ENCODE peak calls at places on chromosomes 12 and 14, in five cellular contexts. K is testis, J is D341Med, T is T-helper 2 cell, E is posterior cingulate gyrus. M is an unnamed sample.
A peak's percentile ranks its signal among the peaks of the same experiment; 100 is the strongest.

GRCh38 chr14:68173227-68173972 is 353.8 kb downstream of the RAD51B start:
- DNase-seq in T (no peak), E (no peak), J (no peak), K (no peak), M (no peak)

GRCh38 chr12:55658635-55659391 is 22.1 kb downstream of the OR10P1 start:
- DNase-seq in K (no peak), J (no peak), T (no peak), E (no peak), M (no peak)

GRCh38 chr12:66387067-66387466 is 84.8 kb downstream of the HELB start:
- DNase-seq in J (no peak), E (no peak), T (no peak), K (no peak), M (no peak)

GRCh38 chr12:63021126-63021525 is 86.2 kb upstream of the PPM1H start:
- DNase-seq in J (no peak), T (no peak), E (no peak), K (no peak), M (no peak)

GRCh38 chr12:14443531-14443930 is 78.0 kb downstream of the ATF7IP start:
- DNase-seq in T (no peak), J (no peak), K (no peak), E (no peak), M (no peak)

GRCh38 chr12:42686514-42687172 is 97.1 kb upstream of the PRICKLE1 start:
- DNase-seq in J (no peak), E (no peak), T (no peak), K (no peak), M (no peak)

GRCh38 chr12:49357099-49357678 is 10.1 kb upstream of the SPATS2 start:
- DNase-seq in J (no peak), K (peak; percentile 8), T (no peak), E (no peak), M (peak; percentile 65)

GRCh38 chr12:28424965-28425364 is 234.7 kb downstream of the CCDC91 start:
- DNase-seq in K (peak; percentile 16), E (no peak), J (no peak), T (no peak), M (peak; percentile 19)

GRCh38 chr12:101707131-101707782 is 9.8 kb downstream of the CHPT1 start:
- DNase-seq in E (no peak), J (no peak), K (no peak), T (no peak), M (no peak)

GRCh38 chr14:95500772-95501401 is 15.6 kb downstream of the SYNE3 start:
- DNase-seq in T (no peak), J (no peak), K (peak; percentile 60), E (no peak), M (no peak)